ENCODE peak calls at places on chromosomes 1 and 21, in five cellular contexts. F, T, Z, V and X are unnamed samples.
A peak's percentile ranks its signal among the peaks of the same experiment; 100 is the strongest.

GRCh38 chr1:184056921-184057496 is 5.5 kb downstream of the TSEN15 start:
- DNase-seq in T (no peak), V (no peak), F (peak; percentile 63), Z (no peak), X (no peak)

GRCh38 chr1:89043940-89044339 is 21.1 kb downstream of the GBP1 start:
- DNase-seq in T (no peak), F (no peak), Z (no peak), V (no peak), X (no peak)

GRCh38 chr1:212727386-212728181 is 27.9 kb upstream of the BATF3 start:
- DNase-seq in T (no peak), V (no peak), Z (no peak), F (peak; percentile 31), X (no peak)

GRCh38 chr1:2208309-2209239 is 14.0 kb upstream of the FAAP20 start:
- DNase-seq in V (peak; percentile 91), F (peak; percentile 89), Z (peak; percentile 61), T (peak; percentile 93), X (peak; percentile 76)

GRCh38 chr1:9044241-9044640 is 18.0 kb upstream of the SLC2A7 start:
- DNase-seq in T (no peak), V (peak; percentile 21), F (no peak), Z (no peak), X (no peak)

GRCh38 chr21:36902793-36903192 is 63.7 kb downstream of the HLCS start:
- DNase-seq in V (no peak), F (no peak), T (no peak), Z (no peak), X (no peak)

GRCh38 chr1:101452825-101453224 is 216.0 kb downstream of the S1PR1 start:
- DNase-seq in T (no peak), F (no peak), V (no peak), Z (no peak), X (no peak)

GRCh38 chr1:32890516-32891240 is 4.4 kb downstream of the HPCA start:
- DNase-seq in T (no peak), Z (no peak), V (peak; percentile 40), F (no peak), X (peak; percentile 52)

GRCh38 chr1:43614891-43615290 is 35.1 kb upstream of the KDM4A start:
- DNase-seq in F (no peak), V (no peak), Z (no peak), T (no peak), X (no peak)

GRCh38 chr1:106926748-106927582 is 129.5 kb upstream of the PRMT6 start:
- DNase-seq in V (no peak), T (no peak), F (peak; percentile 14), Z (no peak), X (no peak)

GRCh38 chr1:154682252-154682651 is 74.3 kb upstream of the ADAR start:
- DNase-seq in F (no peak), V (no peak), Z (no peak), T (no peak), X (no peak)

GRCh38 chr1:99645699-99646531 is at the start of gene PALMD:
- DNase-seq in F (no peak), V (peak; percentile 67), T (peak; percentile 22), Z (peak; percentile 61), X (no peak)

DNA sequence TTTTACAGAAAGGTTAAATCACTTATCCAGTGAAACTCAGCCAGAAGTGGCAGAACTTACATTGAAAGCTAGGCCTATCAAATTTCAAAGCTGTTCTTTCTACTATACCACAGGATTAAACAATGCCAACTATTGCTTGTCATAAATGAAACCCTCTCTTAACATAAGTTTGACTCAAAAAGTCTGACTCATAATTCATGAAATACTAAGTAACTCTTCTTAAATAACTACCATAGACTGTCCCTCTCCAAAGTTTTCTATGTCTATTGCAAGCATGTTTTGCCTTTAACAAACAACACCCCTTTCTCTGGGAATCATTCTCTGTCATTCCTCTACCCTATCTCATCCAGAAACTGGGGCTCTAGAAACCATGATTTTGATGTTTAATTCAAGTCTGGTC is 109.5 kb upstream of the UBE2U start:
- DNase-seq in T (no peak), Z (no peak), V (no peak), F (peak; percentile 90), X (no peak)
- H3K27ac ChIP-seq in T (no peak overlapping the region), Z (no peak overlapping the region), V (no peak overlapping the region), F (no peak overlapping the region), X (no peak overlapping the region)

DNA sequence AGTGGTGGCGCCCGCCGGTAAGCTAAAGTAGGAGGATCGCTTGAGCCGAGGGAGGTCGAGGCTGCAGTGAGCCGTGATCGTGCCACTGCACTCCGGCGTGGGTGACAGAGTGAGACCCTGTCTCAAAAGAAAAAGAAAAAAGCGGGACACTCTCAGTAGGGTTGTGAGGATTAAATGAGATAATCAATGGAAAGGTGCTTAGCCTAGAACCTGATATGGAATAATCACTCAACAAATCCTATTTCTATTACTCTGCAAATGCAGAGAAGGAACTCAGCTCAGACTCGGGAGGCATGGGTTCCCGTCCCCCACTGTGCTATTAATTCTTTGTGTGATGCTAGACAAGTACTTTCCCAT is 541 bp upstream of the LUZP1 start:
- DNase-seq in T (no peak), Z (no peak), V (no peak), F (no peak), X (no peak)
- H3K4me3 ChIP-seq in T (no peak overlapping the region), Z (peak overlapping the region; percentile 89), V (peak overlapping the region; percentile 88), F (no peak overlapping the region), X (peak overlapping the region; percentile 79)

GRCh38 chr1:203263496-203263895 is 34.0 kb upstream of the CHIT1 start:
- DNase-seq in F (no peak), Z (no peak), T (no peak), V (no peak), X (peak; percentile 32)
- TF ChIP-seq CTCF in F (no peak), Z (no peak), T (no peak), V (no peak), X (no peak)

DNA sequence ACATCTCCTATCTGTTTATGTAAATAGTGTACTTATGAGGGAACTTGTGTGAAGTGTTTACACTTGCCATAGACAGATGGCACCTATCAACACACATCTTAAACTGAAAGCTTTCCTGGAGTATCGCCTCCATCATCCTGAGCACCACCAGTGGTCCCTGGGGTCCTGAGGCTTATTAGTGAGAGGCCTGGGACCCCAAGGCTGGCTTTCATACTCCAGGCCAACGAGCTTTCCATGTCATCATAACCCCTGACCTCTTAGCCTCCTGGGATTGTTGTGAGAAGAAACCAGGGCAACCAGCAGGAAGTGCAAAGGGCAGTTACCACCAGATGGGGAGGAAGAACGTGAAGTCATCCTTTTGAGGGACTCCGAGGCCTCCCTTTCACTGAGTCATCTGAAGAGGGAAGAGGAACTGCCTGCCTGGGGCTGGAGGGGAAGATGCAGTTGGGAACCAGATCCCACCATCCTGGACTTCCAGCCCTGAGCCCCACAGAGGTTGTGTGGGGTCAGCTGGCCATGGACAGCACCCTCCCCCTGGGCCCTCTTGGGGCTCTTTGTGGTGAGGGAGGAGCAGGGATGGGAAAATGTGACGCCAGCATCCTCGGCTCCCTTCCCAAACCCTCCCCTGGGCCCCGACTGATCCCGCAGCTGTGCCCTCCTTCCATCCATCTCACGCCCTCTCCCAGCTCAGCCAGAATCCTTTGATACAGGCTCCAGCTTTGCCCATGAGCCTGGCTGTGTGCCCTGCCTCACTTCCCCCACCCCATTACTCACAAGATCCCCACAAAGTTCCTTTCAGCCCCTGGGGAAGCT is 5.8 kb downstream of the INKA2 start:
- DNase-seq in F (peak; percentile 96), Z (peak; percentile 83), T (no peak), V (no peak), X (peak; percentile 84)
- H3K27ac ChIP-seq in F (peak overlapping the region; percentile 83), Z (peak overlapping the region; percentile 84), T (peak overlapping the region; percentile 55), V (peak overlapping the region; percentile 78), X (peak overlapping the region; percentile 73)

GRCh38 chr1:207319207-207319606 is 2.3 kb upstream of the CD55 start:
- DNase-seq in V (no peak), T (no peak), Z (no peak), F (no peak), X (no peak)

GRCh38 chr1:207316622-207317510 is 4.6 kb upstream of the CD55 start:
- DNase-seq in T (peak; percentile 83), Z (no peak), F (no peak), V (no peak), X (no peak)

GRCh38 chr1:207316141-207316540 is 5.3 kb upstream of the CD55 start:
- DNase-seq in V (no peak), T (peak; percentile 88), F (no peak), Z (no peak), X (no peak)

GRCh38 chr1:207317561-207317960 is 3.9 kb upstream of the CD55 start:
- DNase-seq in V (no peak), F (no peak), Z (no peak), T (no peak), X (no peak)

DNA sequence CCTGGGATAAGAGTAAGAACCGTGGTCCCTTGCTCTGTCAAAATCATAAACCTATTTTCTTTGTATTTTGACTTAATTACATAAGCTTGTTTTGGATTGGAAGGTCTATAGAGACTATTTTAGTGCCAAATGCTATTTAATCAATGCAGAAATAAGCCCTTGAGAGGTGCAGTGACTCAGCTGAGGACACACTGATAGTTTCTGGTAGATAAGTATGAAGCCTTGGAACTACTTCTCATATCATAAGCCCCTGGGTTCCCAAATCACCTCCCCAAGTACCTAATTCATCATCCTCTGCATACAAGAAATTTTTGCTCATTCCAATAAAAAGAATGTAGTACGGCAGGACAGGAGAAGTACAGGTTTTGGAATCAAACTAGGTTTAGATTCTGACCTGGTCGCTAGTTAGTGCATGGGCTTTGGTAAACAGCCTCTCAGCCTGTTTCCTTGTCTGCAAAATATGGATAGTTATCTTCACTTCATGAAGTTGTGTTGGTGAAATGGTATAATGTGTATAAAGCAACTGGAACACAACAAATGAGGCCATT is 3.3 kb upstream of the CD55 start:
- DNase-seq in Z (no peak), T (no peak), F (no peak), V (no peak), X (no peak)
- H3K4me3 ChIP-seq in Z (no peak overlapping the region), T (no peak overlapping the region), F (no peak overlapping the region), V (no peak overlapping the region), X (no peak overlapping the region)

GRCh38 chr1:12184008-12184681 is 17.4 kb downstream of the TNFRSF1B start:
- DNase-seq in T (peak; percentile 56), F (peak; percentile 90), Z (peak; percentile 89), V (peak; percentile 87), X (peak; percentile 93)
- TF ChIP-seq CTCF in T (no peak), F (peak; percentile 30), Z (peak; percentile 34), V (peak; percentile 40), X (peak; percentile 38)

DNA sequence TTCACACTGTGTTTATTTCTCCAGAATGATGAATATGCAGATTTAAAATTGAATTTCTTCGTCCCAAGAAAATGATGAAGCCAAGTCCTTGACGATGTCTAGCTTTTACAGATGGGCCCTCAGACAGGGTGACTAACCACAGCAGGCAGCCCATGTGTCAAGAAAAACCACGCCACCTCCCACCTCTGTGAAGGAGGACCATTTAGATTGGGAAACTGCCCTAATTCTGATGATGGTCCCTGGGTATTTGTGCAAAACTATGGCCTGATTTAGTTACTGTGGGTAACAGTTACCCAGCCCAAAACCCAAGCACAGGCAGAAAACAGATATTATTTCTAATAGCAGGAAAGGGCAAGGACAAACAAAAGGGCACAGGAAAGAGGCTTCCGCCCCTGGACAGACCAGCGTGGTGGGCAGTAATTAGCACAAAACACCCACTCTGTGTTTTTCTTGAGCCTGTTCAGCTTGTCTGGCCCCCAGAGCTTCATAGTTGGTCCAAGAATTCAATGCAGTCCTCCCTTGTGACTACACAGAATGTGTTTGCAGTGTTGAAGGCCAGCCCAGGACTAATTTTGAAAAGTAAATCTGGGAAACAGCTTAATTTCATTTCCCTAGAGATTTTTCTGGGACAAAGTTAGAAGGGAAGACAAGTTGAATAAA is 49.3 kb upstream of the LMO4 start:
- DNase-seq in V (no peak), T (no peak), Z (peak; percentile 41), F (no peak), X (no peak)
- H3K27ac ChIP-seq in V (no peak overlapping the region), T (no peak overlapping the region), Z (peak overlapping the region; percentile 78), F (no peak overlapping the region), X (peak overlapping the region; percentile 22)

GRCh38 chr1:202214089-202214843 is 20.7 kb downstream of the LGR6 start:
- DNase-seq in Z (no peak), F (no peak), V (no peak), T (no peak), X (no peak)
- H3K4me3 ChIP-seq in Z (peak overlapping the region; percentile 30), F (no peak overlapping the region), V (peak overlapping the region; percentile 39), T (no peak overlapping the region), X (peak overlapping the region; percentile 17)